ENCODE peak calls at places on chromosomes 6 and 20, in nine cellular contexts. M is HepG2; F is OCI-LY7; S is upper lobe of left lung; Y is CD8-positive, alpha-beta T cell; K is right atrium auricular region; J is lower lobe of right lung; P is A549; E is CD4-positive, CD25-positive, alpha-beta regulatory T cell. G is an unnamed sample. For H3K4me1, the result is how much of the 10 kb centered on the place peaks cover.

GRCh38 chr20:37816726-37817125 is 86.2 kb upstream of the VSTM2L start:
- DNase-seq in M (no peak), F (no peak), S (no peak), Y (no peak), K (no peak), J (no peak), P (no peak), E (no peak), G (no peak)

GRCh38 chr20:40678286-40678835 is 10.7 kb downstream of the MAFB start:
- DNase-seq in M (no peak), F (no peak), S (no peak), Y (no peak), K (no peak), J (no peak), P (no peak), E (no peak), G (no peak)

GRCh38 chr20:38032585-38033329 is 499 bp downstream of the TTI1 start:
- DNase-seq in M (peak), F (peak), S (peak), Y (no peak), K (no peak), J (peak), P (no peak), E (no peak), G (no peak)

GRCh38 chr20:50417484-50418235 is 92.5 kb upstream of the PTPN1 start:
- DNase-seq in M (peak), F (no peak), S (no peak), Y (no peak), K (no peak), J (no peak), P (no peak), E (no peak), G (no peak)

GRCh38 chr6:90256698-90257485 is 39.8 kb downstream of the BACH2 start:
- DNase-seq in M (no peak), F (no peak), S (no peak), Y (no peak), K (no peak), J (no peak), P (no peak), E (peak), G (no peak)

GRCh38 chr6:26273673-26274595 is 91.1 kb upstream of the BTN3A2 start:
- DNase-seq in M (no peak), F (peak), S (no peak), Y (peak), K (no peak), J (no peak), P (no peak), E (peak), G (no peak)

GRCh38 chr6:163324928-163325784 is 89.4 kb upstream of the QKI start:
- DNase-seq in M (peak), F (no peak), S (no peak), Y (no peak), K (peak), J (peak), P (peak), E (no peak), G (no peak)

GRCh38 chr20:20603339-20603990 is 109.0 kb downstream of the RALGAPA2 start:
- DNase-seq in M (no peak), F (peak), S (no peak), Y (peak), K (no peak), J (no peak), P (no peak), E (no peak), G (no peak)

GRCh38 chr6:4179960-4180652 is 44.7 kb upstream of the ECI2 start:
- DNase-seq in M (no peak), F (no peak), S (no peak), Y (no peak), K (no peak), J (no peak), P (no peak), E (no peak), G (no peak)

GRCh38 chr20:2559641-2560040 is 23.3 kb downstream of the TMC2 start:
- DNase-seq in M (no peak), F (no peak), S (no peak), Y (no peak), K (no peak), J (no peak), P (no peak), E (no peak), G (no peak)

GRCh38 chr6:46573140-46573539 is 79.5 kb downstream of the CYP39A1 start:
- DNase-seq in M (no peak), F (no peak), S (no peak), Y (no peak), K (no peak), J (no peak), P (no peak), E (no peak), G (no peak)

GRCh38 chr6:167995302-167995701 is 2.2 kb upstream of the KIF25 start:
- DNase-seq in M (no peak), F (no peak), S (no peak), Y (no peak), K (no peak), J (no peak), P (no peak), E (no peak), G (no peak)

GRCh38 chr6:43805695-43806040 is 35.7 kb downstream of the VEGFA start:
- DNase-seq in M (peak), F (no peak), S (no peak), Y (no peak), K (no peak), J (no peak), P (no peak), E (no peak), G (no peak)

GRCh38 chr6:110530671-110531070 is 54.3 kb upstream of the SLC22A16 start:
- DNase-seq in M (no peak), F (no peak), S (no peak), Y (no peak), K (no peak), J (no peak), P (no peak), E (no peak), G (no peak)

GRCh38 chr6:104754788-104755409 is 104.8 kb downstream of the HACE1 start:
- DNase-seq in M (no peak), F (no peak), S (no peak), Y (no peak), K (no peak), J (no peak), P (no peak), E (no peak), G (no peak)

GRCh38 chr6:26234421-26235239 is 130.4 kb upstream of the BTN3A2 start:
- DNase-seq in M (no peak), F (peak), S (no peak), Y (peak), K (no peak), J (peak), P (peak), E (peak), G (peak)

GRCh38 chr6:33126101-33126714 is 50.4 kb downstream of the HLA-DPB1 start:
- DNase-seq in M (peak), F (peak), S (no peak), Y (peak), K (peak), J (peak), P (peak), E (peak), G (peak)

GRCh38 chr6:42021847-42022754 is 28.2 kb upstream of the TAF8 start:
- DNase-seq in M (no peak), F (peak), S (no peak), Y (peak), K (no peak), J (no peak), P (no peak), E (peak), G (no peak)

GRCh38 chr6:101614774-101615173 is 221.3 kb downstream of the GRIK2 start:
- DNase-seq in M (no peak), F (no peak), S (no peak), Y (no peak), K (no peak), J (no peak), P (no peak), E (no peak), G (no peak)

GRCh38 chr20:22701679-22702308 is 117.4 kb upstream of the FOXA2 start:
- DNase-seq in M (no peak), F (no peak), S (no peak), Y (no peak), K (no peak), J (no peak), P (no peak), E (no peak), G (no peak)

GRCh38 chr6:36216559-36216958 is 20.0 kb downstream of the BRPF3 start:
- DNase-seq in M (no peak), F (no peak), S (no peak), Y (no peak), K (no peak), J (no peak), P (no peak), E (no peak), G (no peak)

GRCh38 chr6:43788305-43788704 is 18.3 kb downstream of the VEGFA start:
- DNase-seq in M (no peak), F (no peak), S (no peak), Y (no peak), K (no peak), J (peak), P (no peak), E (no peak), G (no peak)

GRCh38 chr6:157558487-157559200 is 177.7 kb downstream of the ZDHHC14 start:
- DNase-seq in M (no peak), F (no peak), S (no peak), Y (no peak), K (no peak), J (no peak), P (no peak), E (no peak), G (no peak)
- H3K4me1 ChIP-seq in M (under half), F (half or more), S (under half), Y (under half), K (under half), J (under half), P (under half), E (under half), G (under half)

DNA sequence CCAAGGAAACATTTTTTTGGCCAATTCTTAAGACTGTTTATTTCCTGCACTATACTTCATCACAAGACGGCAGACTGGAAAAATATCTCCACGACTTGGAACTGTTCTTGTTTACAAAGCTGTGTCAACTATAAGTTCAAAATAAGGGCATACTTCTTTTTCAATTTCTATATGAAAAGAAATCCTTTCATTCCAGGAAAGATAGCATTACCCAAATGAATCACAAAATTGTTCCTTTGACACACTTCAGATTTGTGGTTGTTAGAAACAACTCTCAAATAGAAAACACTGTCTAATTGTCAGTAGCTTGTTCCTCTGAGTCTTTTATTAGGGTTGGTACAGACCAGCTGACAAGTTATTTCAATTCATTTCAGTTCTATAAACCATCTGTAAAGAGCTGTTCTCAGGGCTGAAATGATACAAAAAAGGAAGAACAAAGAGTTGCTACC is 212.9 kb upstream of the PRDM1 start:
- DNase-seq in M (no peak), F (no peak), S (no peak), Y (no peak), K (no peak), J (no peak), P (no peak), E (no peak), G (no peak)
- H3K4me1 ChIP-seq in M (under half), F (half or more), S (under half), Y (under half), K (under half), J (under half), P (under half), E (under half), G (under half)

GRCh38 chr6:24908555-24908954 is 27.2 kb downstream of the RIPOR2 start:
- DNase-seq in M (no peak), F (no peak), S (no peak), Y (no peak), K (no peak), J (no peak), P (no peak), E (no peak), G (no peak)

GRCh38 chr6:24910850-24911712 is 24.7 kb downstream of the RIPOR2 start:
- DNase-seq in M (no peak), F (peak), S (peak), Y (no peak), K (no peak), J (peak), P (no peak), E (peak), G (peak)

GRCh38 chr6:24910331-24910849 is 25.4 kb downstream of the RIPOR2 start:
- DNase-seq in M (no peak), F (peak), S (peak), Y (no peak), K (no peak), J (peak), P (no peak), E (no peak), G (no peak)

GRCh38 chr6:24909281-24910216 is 26.2 kb downstream of the RIPOR2 start:
- DNase-seq in M (no peak), F (peak), S (no peak), Y (no peak), K (no peak), J (no peak), P (no peak), E (no peak), G (no peak)

GRCh38 chr6:24911983-24912382 is 23.8 kb downstream of the RIPOR2 start:
- DNase-seq in M (no peak), F (no peak), S (no peak), Y (no peak), K (no peak), J (no peak), P (no peak), E (no peak), G (no peak)
- H3K4me1 ChIP-seq in M (under half), F (half or more), S (under half), Y (half or more), K (under half), J (under half), P (under half), E (half or more), G (under half)

DNA sequence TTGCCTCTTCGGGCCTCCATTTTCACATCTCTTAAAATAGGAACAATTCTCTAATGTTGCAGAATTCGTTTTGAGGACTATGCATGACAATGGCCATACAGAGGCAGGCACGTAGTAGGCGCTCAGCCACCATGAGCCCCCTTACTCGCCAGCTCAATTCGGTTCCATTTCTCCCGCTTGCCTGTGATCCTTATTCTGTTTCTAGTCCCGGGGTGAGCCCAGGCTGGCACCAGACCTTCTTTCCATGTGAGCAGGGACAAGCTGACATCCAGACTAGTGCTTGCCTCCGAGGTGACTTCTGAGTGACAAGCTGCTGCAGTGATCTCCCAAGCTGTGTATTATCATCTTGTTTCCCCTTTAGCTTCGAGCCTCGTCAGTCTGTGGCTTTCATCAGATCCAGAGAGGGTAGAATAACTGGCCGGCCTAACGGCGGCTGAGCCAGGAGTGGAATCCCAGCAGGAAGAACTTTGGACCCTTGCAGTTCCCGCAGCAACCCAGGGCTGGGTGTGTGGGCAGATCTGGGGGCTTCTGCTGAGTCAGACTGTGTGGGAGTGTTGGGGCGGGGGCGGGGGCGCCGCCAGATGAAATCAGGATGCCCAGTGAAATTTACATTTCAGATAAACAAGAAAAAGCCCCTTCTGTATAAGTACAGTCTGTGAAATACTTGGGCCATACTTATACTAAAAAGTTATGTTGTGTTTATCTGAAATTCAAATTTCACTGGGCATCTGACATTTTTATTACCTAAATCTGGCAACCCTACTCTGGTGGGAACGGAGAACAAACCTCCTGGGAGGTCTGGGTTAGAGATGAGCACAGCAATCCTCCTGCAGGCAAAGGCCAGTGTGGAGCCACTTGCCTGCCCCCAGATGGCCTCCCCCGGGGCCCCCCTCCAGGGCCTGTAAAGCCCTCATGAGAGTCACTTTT is 10.9 kb downstream of the BANF2 start:
- DNase-seq in M (peak), F (no peak), S (no peak), Y (no peak), K (no peak), J (no peak), P (no peak), E (no peak), G (no peak)
- H3K4me1 ChIP-seq in M (half or more), F (under half), S (under half), Y (under half), K (under half), J (under half), P (under half), E (under half), G (under half)

GRCh38 chr20:33815671-33816070 is 4.5 kb downstream of the CHMP4B start:
- DNase-seq in M (no peak), F (no peak), S (no peak), Y (no peak), K (no peak), J (no peak), P (no peak), E (no peak), G (no peak)

GRCh38 chr20:33819456-33819855 is 8.3 kb downstream of the CHMP4B start:
- DNase-seq in M (no peak), F (no peak), S (no peak), Y (no peak), K (no peak), J (no peak), P (no peak), E (no peak), G (no peak)

GRCh38 chr20:33820362-33820761 is 9.2 kb downstream of the CHMP4B start:
- DNase-seq in M (no peak), F (no peak), S (no peak), Y (no peak), K (no peak), J (no peak), P (no peak), E (no peak), G (no peak)

GRCh38 chr20:33816191-33816590 is 5.0 kb downstream of the CHMP4B start:
- DNase-seq in M (no peak), F (no peak), S (no peak), Y (no peak), K (no peak), J (no peak), P (no peak), E (no peak), G (no peak)

DNA sequence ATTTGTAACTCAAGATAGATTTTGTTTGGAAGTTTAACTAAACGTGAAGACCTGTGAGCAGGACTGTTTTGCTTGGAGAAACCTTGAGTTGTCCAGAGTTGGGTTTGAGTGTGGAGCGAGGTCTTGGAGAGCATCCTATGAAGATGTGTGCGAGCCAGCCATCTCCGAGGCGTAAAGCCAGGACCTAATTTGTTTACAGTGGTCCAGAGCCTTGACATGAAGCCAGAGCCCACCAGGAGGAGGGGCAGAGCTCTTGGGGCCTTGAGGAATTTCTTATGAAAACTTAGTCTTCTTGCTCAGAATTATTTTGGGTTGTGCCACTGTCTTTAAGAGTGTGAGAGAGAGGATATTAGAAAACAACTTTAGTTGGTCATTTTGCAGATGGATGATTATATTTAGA is 6.3 kb downstream of the CHMP4B start:
- DNase-seq in M (no peak), F (no peak), S (no peak), Y (no peak), K (no peak), J (no peak), P (no peak), E (no peak), G (no peak)
- H3K4me1 ChIP-seq in M (under half), F (half or more), S (half or more), Y (under half), K (half or more), J (half or more), P (under half), E (under half), G (under half)